ENCODE peak calls at places on chromosomes 13 and 19, in six cellular contexts. One of them, this sample, is unnamed.

GRCh38 chr19:5141926-5142724 is 173.2 kb downstream of the KDM4B start:
- DNase-seq in ovary: peak; percentile 19
- DNase-seq in neural progenitor cell: no peak
- DNase-seq in psoas muscle: peak; percentile 51
- DNase-seq in heart right ventricle: peak; percentile 9
- DNase-seq in mucosa of descending colon: no peak
- DNase-seq in this sample: no peak

GRCh38 chr19:38666662-38667448 is 19.4 kb downstream of the ACTN4 start:
- DNase-seq in ovary: no peak
- DNase-seq in neural progenitor cell: peak; percentile 58
- DNase-seq in psoas muscle: peak; percentile 61
- DNase-seq in heart right ventricle: no peak
- DNase-seq in mucosa of descending colon: peak; percentile 38
- DNase-seq in this sample: peak; percentile 90

GRCh38 chr13:101289764-101290163 is 126.5 kb downstream of the NALCN start:
- DNase-seq in ovary: no peak
- DNase-seq in neural progenitor cell: peak; percentile 87
- DNase-seq in psoas muscle: no peak
- DNase-seq in heart right ventricle: no peak
- DNase-seq in mucosa of descending colon: no peak
- DNase-seq in this sample: peak; percentile 33

GRCh38 chr19:4368128-4368820 is 24.9 kb downstream of the MPND start:
- DNase-seq in ovary: peak; percentile 69
- DNase-seq in neural progenitor cell: no peak
- DNase-seq in psoas muscle: peak; percentile 71
- DNase-seq in heart right ventricle: no peak
- DNase-seq in mucosa of descending colon: no peak
- DNase-seq in this sample: no peak

GRCh38 chr19:17185590-17185989 is 29.6 kb upstream of the USE1 start:
- DNase-seq in ovary: no peak
- DNase-seq in neural progenitor cell: no peak
- DNase-seq in psoas muscle: no peak
- DNase-seq in heart right ventricle: no peak
- DNase-seq in mucosa of descending colon: no peak
- DNase-seq in this sample: no peak

GRCh38 chr19:8596168-8596567 is 14.3 kb downstream of the ADAMTS10 start:
- DNase-seq in ovary: no peak
- DNase-seq in neural progenitor cell: no peak
- DNase-seq in psoas muscle: no peak
- DNase-seq in heart right ventricle: no peak
- DNase-seq in mucosa of descending colon: no peak
- DNase-seq in this sample: no peak

GRCh38 chr13:64697226-64697625 is 2532.9 kb downstream of the PCDH9 start:
- DNase-seq in ovary: no peak
- DNase-seq in neural progenitor cell: no peak
- DNase-seq in psoas muscle: no peak
- DNase-seq in heart right ventricle: no peak
- DNase-seq in mucosa of descending colon: no peak
- DNase-seq in this sample: no peak

GRCh38 chr13:31377946-31378345 is 178.2 kb downstream of the B3GLCT start:
- DNase-seq in ovary: no peak
- DNase-seq in neural progenitor cell: no peak
- DNase-seq in psoas muscle: no peak
- DNase-seq in heart right ventricle: no peak
- DNase-seq in mucosa of descending colon: no peak
- DNase-seq in this sample: no peak

GRCh38 chr19:51450730-51451307 is 7.4 kb downstream of the SIGLEC8 start:
- DNase-seq in ovary: no peak
- DNase-seq in neural progenitor cell: no peak
- DNase-seq in psoas muscle: no peak
- DNase-seq in heart right ventricle: no peak
- DNase-seq in mucosa of descending colon: no peak
- DNase-seq in this sample: no peak

GRCh38 chr19:38644719-38645118 is 2.7 kb upstream of the ACTN4 start:
- DNase-seq in ovary: no peak
- DNase-seq in neural progenitor cell: no peak
- DNase-seq in psoas muscle: no peak
- DNase-seq in heart right ventricle: no peak
- DNase-seq in mucosa of descending colon: peak; percentile 67
- DNase-seq in this sample: no peak

GRCh38 chr19:5804516-5805464 is at the start of gene NRTN:
- DNase-seq in ovary: no peak
- DNase-seq in neural progenitor cell: peak; percentile 84
- DNase-seq in psoas muscle: no peak
- DNase-seq in heart right ventricle: no peak
- DNase-seq in mucosa of descending colon: peak; percentile 62
- DNase-seq in this sample: peak; percentile 62

GRCh38 chr19:30009013-30009412 is 67.0 kb downstream of the URI1 start:
- DNase-seq in ovary: no peak
- DNase-seq in neural progenitor cell: no peak
- DNase-seq in psoas muscle: no peak
- DNase-seq in heart right ventricle: no peak
- DNase-seq in mucosa of descending colon: no peak
- DNase-seq in this sample: no peak

GRCh38 chr19:6482343-6482686 is 728 bp upstream of the DENND1C start:
- DNase-seq in ovary: no peak
- DNase-seq in neural progenitor cell: no peak
- DNase-seq in psoas muscle: no peak
- DNase-seq in heart right ventricle: no peak
- DNase-seq in mucosa of descending colon: no peak
- DNase-seq in this sample: no peak

GRCh38 chr13:89865331-89865833 is 1482.1 kb upstream of the MIR17HG start:
- DNase-seq in ovary: no peak
- DNase-seq in neural progenitor cell: no peak
- DNase-seq in psoas muscle: no peak
- DNase-seq in heart right ventricle: no peak
- DNase-seq in mucosa of descending colon: no peak
- DNase-seq in this sample: no peak

DNA sequence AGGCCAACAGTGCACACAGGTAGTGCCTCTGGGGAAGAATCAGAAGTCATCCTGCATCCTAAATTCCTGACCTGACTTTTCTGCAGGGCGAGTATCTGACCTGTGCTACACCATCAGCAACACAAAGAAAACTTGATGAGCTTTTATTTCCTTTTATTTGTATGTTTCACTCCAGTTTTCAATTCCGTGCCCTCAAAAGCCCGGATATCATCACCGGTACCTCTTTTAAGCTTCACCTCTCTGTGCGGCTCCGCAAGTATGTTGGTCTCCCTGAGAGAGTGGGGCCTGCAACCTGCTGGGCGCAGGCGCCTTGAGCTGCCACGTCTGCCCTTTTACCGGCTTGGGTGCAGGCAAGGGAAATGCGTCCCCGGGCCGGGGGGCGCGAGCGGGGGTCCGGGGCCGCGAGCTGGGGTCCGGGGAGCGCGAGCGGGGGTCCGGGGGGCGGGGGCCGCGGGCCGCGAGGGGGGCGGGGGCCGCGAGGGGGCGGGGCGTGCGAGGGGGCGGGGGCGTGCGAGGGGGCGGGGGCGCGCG is 4.3 kb upstream of the DUXA start:
- DNase-seq in ovary: peak; percentile 62
- DNase-seq in neural progenitor cell: peak; percentile 83
- DNase-seq in psoas muscle: no peak
- DNase-seq in heart right ventricle: peak; percentile 58
- DNase-seq in mucosa of descending colon: peak; percentile 23
- DNase-seq in this sample: peak; percentile 15
- H3K4me3 ChIP-seq in ovary: peak overlapping the region; percentile 46
- H3K4me3 ChIP-seq in neural progenitor cell: peak overlapping the region; percentile 56
- H3K4me3 ChIP-seq in psoas muscle: peak overlapping the region; percentile 46
- H3K4me3 ChIP-seq in heart right ventricle: peak overlapping the region; percentile 42
- H3K4me3 ChIP-seq in mucosa of descending colon: no peak overlapping the region
- H3K4me3 ChIP-seq in this sample: peak overlapping the region; percentile 40

GRCh38 chr13:45332831-45333219 is 8.2 kb downstream of the TPT1 start:
- DNase-seq in ovary: no peak
- DNase-seq in neural progenitor cell: no peak
- DNase-seq in psoas muscle: no peak
- DNase-seq in heart right ventricle: no peak
- DNase-seq in mucosa of descending colon: no peak
- DNase-seq in this sample: no peak

GRCh38 chr13:45335397-45336024 is 5.5 kb downstream of the TPT1 start:
- DNase-seq in ovary: no peak
- DNase-seq in neural progenitor cell: no peak
- DNase-seq in psoas muscle: no peak
- DNase-seq in heart right ventricle: no peak
- DNase-seq in mucosa of descending colon: no peak
- DNase-seq in this sample: no peak

GRCh38 chr13:45336025-45336800 is 4.8 kb downstream of the TPT1 start:
- DNase-seq in ovary: no peak
- DNase-seq in neural progenitor cell: no peak
- DNase-seq in psoas muscle: no peak
- DNase-seq in heart right ventricle: no peak
- DNase-seq in mucosa of descending colon: no peak
- DNase-seq in this sample: no peak

GRCh38 chr13:45333251-45333972 is 7.6 kb downstream of the TPT1 start:
- DNase-seq in ovary: no peak
- DNase-seq in neural progenitor cell: no peak
- DNase-seq in psoas muscle: no peak
- DNase-seq in heart right ventricle: no peak
- DNase-seq in mucosa of descending colon: no peak
- DNase-seq in this sample: no peak

DNA sequence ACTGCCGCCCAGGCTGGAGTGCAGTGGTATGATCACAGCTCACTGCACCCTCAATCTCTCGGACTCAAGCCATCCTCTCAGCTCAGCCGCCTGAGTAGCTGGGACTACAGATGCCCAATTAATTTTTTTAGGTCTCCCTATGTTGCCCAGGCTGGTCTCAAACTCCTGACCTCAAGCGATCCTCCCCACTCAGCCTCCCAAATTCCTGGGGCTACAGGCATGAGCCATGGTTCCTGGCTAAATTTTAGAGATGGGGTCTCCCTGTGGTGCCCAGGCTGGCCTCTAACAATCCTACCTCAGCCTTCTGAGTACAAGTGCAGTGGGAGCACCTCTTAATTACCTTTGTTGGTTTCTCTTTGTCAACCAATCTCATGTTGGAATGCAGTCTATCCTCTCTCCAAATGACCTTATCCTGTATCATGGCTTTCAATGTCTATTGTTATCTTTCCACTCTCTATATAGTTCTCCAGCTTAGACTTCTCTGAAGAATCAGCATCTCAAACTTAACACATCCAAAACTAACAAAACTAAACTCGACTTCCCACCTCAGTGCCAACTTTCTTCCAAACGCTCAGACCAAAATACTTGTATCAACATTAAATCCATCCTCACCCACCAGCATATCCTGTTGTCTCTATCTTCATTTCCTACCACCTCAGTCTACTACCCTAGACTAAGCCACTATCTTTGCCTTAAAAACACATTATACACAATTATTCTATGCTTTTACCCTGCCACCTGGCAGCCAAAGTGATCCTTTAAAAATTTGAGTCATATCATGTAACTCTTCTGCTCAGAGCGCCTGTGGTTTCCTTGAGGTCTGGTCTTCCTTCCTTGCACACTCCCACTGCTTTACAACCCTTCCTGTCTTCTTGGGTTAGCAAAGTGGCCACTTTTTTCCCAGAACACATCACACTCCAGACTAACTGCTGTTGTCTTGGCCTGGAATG is 6.7 kb downstream of the TPT1 start:
- DNase-seq in ovary: no peak
- DNase-seq in neural progenitor cell: no peak
- DNase-seq in psoas muscle: no peak
- DNase-seq in heart right ventricle: no peak
- DNase-seq in mucosa of descending colon: peak; percentile 18
- DNase-seq in this sample: no peak
- H3K4me1 ChIP-seq in ovary: peaks cover 5% of the 10 kb centered on the region
- H3K4me1 ChIP-seq in neural progenitor cell: peaks cover 7% of the 10 kb centered on the region
- H3K4me1 ChIP-seq in psoas muscle: peaks cover 85% of the 10 kb centered on the region
- H3K4me1 ChIP-seq in heart right ventricle: peaks cover 23% of the 10 kb centered on the region
- H3K4me1 ChIP-seq in mucosa of descending colon: peaks cover 23% of the 10 kb centered on the region
- H3K4me1 ChIP-seq in this sample: peaks cover 37% of the 10 kb centered on the region

GRCh38 chr13:112057434-112057735 is 9.6 kb upstream of the SOX1 start:
- DNase-seq in ovary: no peak
- DNase-seq in neural progenitor cell: peak; percentile 38
- DNase-seq in psoas muscle: no peak
- DNase-seq in heart right ventricle: no peak
- DNase-seq in mucosa of descending colon: no peak
- DNase-seq in this sample: no peak
- H3K4me3 ChIP-seq in ovary: no peak overlapping the region
- H3K4me3 ChIP-seq in neural progenitor cell: peak overlapping the region; percentile 45
- H3K4me3 ChIP-seq in psoas muscle: no peak overlapping the region
- H3K4me3 ChIP-seq in heart right ventricle: no peak overlapping the region
- H3K4me3 ChIP-seq in mucosa of descending colon: no peak overlapping the region
- H3K4me3 ChIP-seq in this sample: no peak overlapping the region

DNA sequence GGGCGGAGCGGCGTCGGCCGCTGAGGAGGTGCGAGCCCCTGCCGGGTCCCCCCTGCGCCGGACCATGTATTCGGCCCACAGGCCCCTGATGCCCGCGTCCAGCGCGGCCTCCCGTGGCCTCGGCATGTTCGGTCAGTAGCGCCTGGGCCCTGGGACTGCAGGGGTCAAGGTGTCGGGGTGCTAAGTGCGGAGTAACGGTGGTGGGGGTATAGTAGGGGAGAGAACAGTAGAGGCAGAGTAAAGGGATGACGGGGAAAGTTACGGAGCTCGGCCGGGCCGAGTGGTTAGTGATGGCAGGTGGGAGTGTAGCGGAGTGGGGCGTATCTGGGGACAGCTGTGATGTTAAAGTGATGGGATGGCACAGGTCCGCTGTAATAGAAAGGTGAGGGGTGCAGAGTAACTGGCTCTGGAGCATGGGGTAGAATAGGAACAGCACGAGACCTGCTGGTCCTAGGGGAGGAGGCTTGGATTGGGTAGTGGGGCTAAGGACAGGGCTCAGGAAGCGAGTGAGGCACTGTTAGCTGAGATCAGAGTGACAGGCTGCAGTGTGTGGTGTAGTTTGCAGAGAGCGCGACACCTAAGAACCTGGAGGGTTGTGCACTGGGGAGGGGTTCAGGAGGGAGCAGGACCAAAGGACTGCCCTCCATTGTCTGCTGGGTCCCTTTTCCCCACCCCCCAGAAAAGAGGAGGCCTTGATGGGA is 15.7 kb downstream of the CIC start:
- DNase-seq in ovary: peak; percentile 75
- DNase-seq in neural progenitor cell: peak; percentile 56
- DNase-seq in psoas muscle: peak; percentile 62
- DNase-seq in heart right ventricle: no peak
- DNase-seq in mucosa of descending colon: no peak
- DNase-seq in this sample: peak; percentile 39
- H3K4me1 ChIP-seq in ovary: peaks cover 31% of the 10 kb centered on the region
- H3K4me1 ChIP-seq in neural progenitor cell: peaks cover 36% of the 10 kb centered on the region
- H3K4me1 ChIP-seq in psoas muscle: peaks cover 44% of the 10 kb centered on the region
- H3K4me1 ChIP-seq in heart right ventricle: peaks cover 26% of the 10 kb centered on the region
- H3K4me1 ChIP-seq in mucosa of descending colon: peaks cover 39% of the 10 kb centered on the region
- H3K4me1 ChIP-seq in this sample: peaks cover 29% of the 10 kb centered on the region

DNA sequence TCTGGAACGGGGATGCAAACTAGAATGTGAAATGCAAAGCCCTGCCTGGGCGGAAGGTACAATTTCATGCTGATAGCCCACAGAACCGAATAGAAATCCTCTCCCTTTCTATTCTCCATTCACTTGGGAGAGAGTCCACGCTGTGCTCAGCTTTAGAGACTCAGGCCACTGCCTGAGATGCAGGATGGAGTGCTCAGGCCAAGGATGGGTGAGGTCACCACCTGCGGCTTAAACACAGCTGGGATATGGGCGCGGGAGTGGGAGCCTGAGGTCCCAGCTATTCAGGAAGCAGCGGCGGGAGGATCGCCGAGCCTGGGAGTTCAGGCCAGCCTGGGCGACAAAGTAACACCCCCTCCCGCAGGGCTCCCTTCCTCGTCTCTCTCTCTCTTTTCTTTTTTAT is 446 bp upstream of the ZNF83 start:
- DNase-seq in ovary: peak; percentile 50
- DNase-seq in neural progenitor cell: no peak
- DNase-seq in psoas muscle: no peak
- DNase-seq in heart right ventricle: peak; percentile 17
- DNase-seq in mucosa of descending colon: no peak
- DNase-seq in this sample: peak; percentile 81
- H3K4me3 ChIP-seq in ovary: peak overlapping the region; percentile 44
- H3K4me3 ChIP-seq in neural progenitor cell: peak overlapping the region; percentile 86
- H3K4me3 ChIP-seq in psoas muscle: peak overlapping the region; percentile 78
- H3K4me3 ChIP-seq in heart right ventricle: peak overlapping the region; percentile 74
- H3K4me3 ChIP-seq in mucosa of descending colon: no peak overlapping the region
- H3K4me3 ChIP-seq in this sample: peak overlapping the region; percentile 80

This sample was measured in SJCRH30.